ENCODE peak calls at places on chromosomes 7 and 10, in four cellular contexts. L is tibial nerve, G is ovary, F is H54. D is an unnamed sample.

GRCh38 chr10:100303724-100304319 is 17.3 kb upstream of the BLOC1S2 start:
- DNase-seq in L (no peak), G (no peak), F (peak; percentile 15), D (no peak)

GRCh38 chr10:115222039-115222438 is 128.9 kb downstream of the ATRNL1 start:
- DNase-seq in L (no peak), G (no peak), F (no peak), D (no peak)

GRCh38 chr7:78151229-78151628 is 352.7 kb downstream of the PHTF2 start:
- DNase-seq in L (no peak), G (no peak), F (no peak), D (peak; percentile 26)

GRCh38 chr7:86222806-86223205 is 420.9 kb upstream of the GRM3 start:
- DNase-seq in L (no peak), G (no peak), F (no peak), D (no peak)

GRCh38 chr7:25839084-25839769 is 312.8 kb upstream of the NFE2L3 start:
- DNase-seq in L (no peak), G (no peak), F (no peak), D (no peak)

GRCh38 chr10:82660205-82660604 is 785.2 kb downstream of the NRG3 start:
- DNase-seq in L (no peak), G (no peak), F (no peak), D (no peak)

GRCh38 chr10:61565819-61566560 is 96.7 kb upstream of the CABCOCO1 start:
- DNase-seq in L (no peak), G (no peak), F (no peak), D (no peak)

GRCh38 chr10:74786126-74786525 is 40.3 kb upstream of the KAT6B start:
- DNase-seq in L (no peak), G (no peak), F (no peak), D (no peak)

GRCh38 chr7:99897688-99898357 is 21.0 kb upstream of the OR2AE1 start:
- DNase-seq in L (no peak), G (no peak), F (no peak), D (no peak)

DNA sequence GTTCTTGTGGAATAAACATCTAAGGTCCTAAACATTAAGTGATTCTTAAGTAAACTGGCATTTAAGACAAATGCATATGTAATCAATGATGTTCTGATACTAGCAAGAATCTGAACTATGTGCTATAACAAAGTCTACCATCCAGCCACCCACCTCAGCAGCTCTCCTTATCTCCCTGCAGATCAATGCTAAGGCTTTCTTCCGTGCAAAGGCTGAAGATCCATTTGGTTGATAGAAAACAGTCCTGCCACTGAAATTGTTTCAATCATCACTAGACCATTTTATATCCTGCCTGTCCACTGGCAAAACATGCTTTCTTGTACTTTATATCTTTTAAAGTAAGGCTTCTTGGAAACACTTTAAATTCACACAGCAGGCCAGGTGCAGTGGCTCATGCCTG is 6.3 kb upstream of the SMKR1 start:
- DNase-seq in L (no peak), G (no peak), F (no peak), D (no peak)
- TF ChIP-seq POLR2A in L (no peak), G (no peak), F (no peak), D (no peak)

DNA sequence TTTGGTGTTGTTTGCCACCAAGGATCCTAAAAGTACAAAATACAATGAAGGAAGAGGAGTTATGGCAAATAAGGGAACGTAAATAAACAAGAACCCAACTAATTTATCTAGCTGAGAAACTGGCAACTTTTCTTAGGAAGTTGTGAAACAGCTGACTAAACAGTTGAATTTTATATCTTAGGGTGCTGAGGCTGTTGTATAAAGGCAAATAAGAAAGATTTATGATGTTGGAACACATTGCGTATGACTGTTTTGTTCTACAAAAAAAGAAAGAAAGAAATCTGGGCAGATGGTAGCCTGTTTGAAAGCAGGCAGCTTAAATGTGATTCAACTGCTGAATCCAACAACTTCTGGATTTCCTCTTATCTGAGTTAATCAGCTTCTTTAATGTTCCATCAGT is 214.5 kb downstream of the SNX13 start:
- DNase-seq in L (no peak), G (no peak), F (no peak), D (no peak)
- TF ChIP-seq POLR2A in L (no peak), G (no peak), F (no peak), D (no peak)

GRCh38 chr10:1604246-1604645 is 133.1 kb downstream of the ADARB2 start:
- DNase-seq in L (no peak), G (no peak), F (no peak), D (no peak)
- TF ChIP-seq POLR2A in L (no peak), G (no peak), F (no peak), D (no peak)

DNA sequence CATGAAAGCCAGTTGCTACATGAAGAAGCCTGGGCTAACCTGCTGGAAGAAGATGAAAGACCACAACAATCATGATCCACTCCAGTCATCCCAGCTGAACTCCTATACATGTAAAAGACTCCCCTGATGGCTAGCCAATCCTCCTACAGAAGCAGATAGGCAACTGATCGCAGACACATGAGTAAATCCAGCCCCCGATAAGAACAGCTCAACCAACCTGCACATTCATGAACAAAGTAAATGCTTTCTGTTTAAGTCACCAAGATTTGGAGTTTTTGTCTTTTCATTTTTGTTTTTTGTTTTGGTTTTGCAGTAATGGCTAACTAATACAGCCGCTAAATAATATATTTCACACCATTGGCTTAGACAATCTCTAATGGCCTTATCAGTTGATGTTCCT is 53.7 kb downstream of the PRLHR start:
- DNase-seq in L (no peak), G (no peak), F (no peak), D (no peak)
- TF ChIP-seq POLR2A in L (no peak), G (no peak), F (no peak), D (no peak)

DNA sequence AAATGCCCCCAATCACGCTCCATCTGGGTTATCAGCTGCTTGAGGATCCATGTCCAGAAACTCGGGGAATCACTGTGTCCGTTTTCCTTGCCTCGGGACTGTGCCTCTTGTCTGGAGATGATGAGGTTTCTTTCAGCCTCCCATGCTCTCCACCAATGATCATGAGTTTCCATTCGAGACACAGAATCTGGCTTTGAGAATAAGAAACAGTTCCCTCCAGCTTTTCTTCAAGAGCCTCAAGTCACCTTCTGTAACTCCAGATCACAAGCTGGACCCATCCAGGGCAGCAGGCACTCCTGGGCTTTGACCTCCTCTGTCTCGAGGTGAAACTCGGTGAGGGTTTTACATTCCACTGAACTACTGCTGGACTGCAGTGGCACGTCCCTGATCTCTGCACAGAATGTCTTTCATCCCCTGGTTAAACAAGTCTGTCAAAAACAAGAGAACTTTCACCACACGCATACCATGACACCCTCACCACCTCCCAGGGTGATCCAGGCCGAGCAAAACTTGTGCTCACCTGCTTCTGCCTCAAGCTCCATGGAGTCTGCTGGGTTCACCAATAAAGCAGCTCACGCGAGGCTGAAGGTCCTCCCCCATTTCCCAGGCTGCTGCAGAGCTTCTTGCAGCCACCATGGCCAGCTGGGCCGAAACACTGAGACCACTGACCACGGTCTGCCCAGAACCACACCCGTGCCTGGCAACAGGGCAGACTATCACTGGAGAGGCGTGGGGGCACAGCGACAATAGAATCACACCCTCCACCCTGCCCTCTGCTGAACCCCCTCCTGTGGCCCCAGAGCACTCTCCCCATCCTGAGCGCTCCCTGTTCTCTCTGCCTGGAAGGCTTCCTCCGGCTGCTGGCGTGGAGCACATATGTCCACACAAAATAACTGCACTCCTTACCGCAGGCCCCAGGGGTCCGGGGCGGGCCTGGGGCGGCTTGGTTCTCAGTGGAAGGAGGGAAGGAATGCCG is 25.1 kb downstream of the MAT1A start:
- DNase-seq in L (no peak), G (no peak), F (no peak), D (no peak)
- TF ChIP-seq POLR2A in L (no peak), G (no peak), F (no peak), D (no peak)

D was measured in uterus.